ENCODE peak calls at places on chromosomes 1 and 21, in six cellular contexts. V is aorta, T is GM12865, M is GM12864, D is HT-29, Y is Right ventricle myocardium inferior. B is an unnamed sample.

GRCh38 chr21:44931137-44931500 is 8.7 kb upstream of the SLX9 start:
- DNase-seq in T (peak; percentile 86), V (peak; percentile 81), Y (peak; percentile 79), M (no peak), D (no peak), B (no peak)

GRCh38 chr1:26838474-26839338 is 12.2 kb downstream of the ZDHHC18 start:
- DNase-seq in T (peak; percentile 95), M (peak; percentile 68), D (no peak), Y (no peak), V (no peak), B (no peak)

GRCh38 chr1:182629674-182630073 is 25.5 kb upstream of the RGS16 start:
- DNase-seq in M (no peak), D (no peak), T (peak; percentile 61), V (no peak), Y (no peak), B (no peak)

GRCh38 chr1:54955359-54955758 is 25.1 kb upstream of the TMEM61 start:
- DNase-seq in T (no peak), D (peak; percentile 57), Y (no peak), V (no peak), M (no peak), B (no peak)

GRCh38 chr1:163315773-163316374 is 5.9 kb upstream of the NUF2 start:
- DNase-seq in M (no peak), V (no peak), D (peak; percentile 56), Y (no peak), T (peak; percentile 53), B (peak; percentile 73)

GRCh38 chr1:27074175-27074780 is 61.6 kb upstream of the TENT5B start:
- DNase-seq in T (no peak), D (no peak), Y (no peak), V (no peak), M (no peak), B (peak; percentile 39)

GRCh38 chr1:192709544-192709943 is 73.6 kb downstream of the RGS13 start:
- DNase-seq in V (no peak), D (no peak), T (no peak), M (no peak), Y (no peak), B (no peak)

GRCh38 chr1:224694969-224695368 is 78.9 kb downstream of the CNIH3 start:
- DNase-seq in M (no peak), D (no peak), V (no peak), T (no peak), Y (no peak), B (no peak)

GRCh38 chr1:39799770-39800470 is 11.3 kb upstream of the BMP8B start:
- DNase-seq in V (peak; percentile 88), Y (peak; percentile 76), T (peak; percentile 76), M (no peak), D (peak; percentile 81), B (peak; percentile 65)

GRCh38 chr1:63799324-63799723 is 25.5 kb downstream of the ROR1 start:
- DNase-seq in M (no peak), D (no peak), Y (no peak), V (no peak), T (no peak), B (no peak)

GRCh38 chr1:99955375-99955774 is 14.4 kb upstream of the SLC35A3 start:
- DNase-seq in T (no peak), D (no peak), M (no peak), V (no peak), Y (no peak), B (no peak)

GRCh38 chr1:84103197-84103992 is 40.7 kb upstream of the PRKACB start:
- DNase-seq in M (no peak), D (peak; percentile 64), T (peak; percentile 24), V (peak; percentile 64), Y (no peak), B (peak; percentile 72)

GRCh38 chr1:220956861-220957605 is 77.8 kb downstream of the HLX start:
- DNase-seq in D (no peak), Y (no peak), M (no peak), V (no peak), T (no peak), B (peak; percentile 26)

GRCh38 chr1:41023279-41023990 is 1.9 kb upstream of the SLFNL1 start:
- DNase-seq in T (no peak), M (no peak), Y (no peak), V (no peak), D (peak; percentile 30), B (no peak)

GRCh38 chr1:87246436-87246835 is 82.2 kb upstream of the LMO4 start:
- DNase-seq in M (no peak), T (no peak), V (no peak), D (no peak), Y (no peak), B (no peak)

GRCh38 chr1:101566883-101567538 is 330.2 kb downstream of the S1PR1 start:
- DNase-seq in T (no peak), V (no peak), M (no peak), D (no peak), Y (no peak), B (no peak)

GRCh38 chr1:203444077-203444683 is 31.4 kb upstream of the PRELP start:
- DNase-seq in D (no peak), V (no peak), Y (no peak), M (no peak), T (no peak), B (peak; percentile 63)

GRCh38 chr1:35278886-35279554 is 10.5 kb downstream of the ZMYM4 start:
- DNase-seq in Y (no peak), T (no peak), M (no peak), V (no peak), D (no peak), B (no peak)

GRCh38 chr1:43537423-43538142 is 6.9 kb downstream of the PTPRF start:
- DNase-seq in D (peak; percentile 62), Y (peak; percentile 39), T (no peak), M (no peak), V (peak; percentile 74), B (no peak)

GRCh38 chr1:58104960-58105359 is 441.6 kb downstream of the OMA1 start:
- DNase-seq in M (peak; percentile 26), T (peak; percentile 32), Y (no peak), D (no peak), V (no peak), B (no peak)

GRCh38 chr1:231951399-231951798 is 324.8 kb downstream of the DISC1 start:
- DNase-seq in Y (no peak), M (no peak), V (no peak), T (no peak), D (no peak), B (no peak)

GRCh38 chr1:17059391-17060128 is 5.7 kb upstream of the SDHB start:
- DNase-seq in M (no peak), D (peak; percentile 81), T (peak; percentile 83), Y (peak; percentile 85), V (peak; percentile 79), B (peak; percentile 86)

GRCh38 chr1:64962447-64962846 is 3.9 kb downstream of the JAK1 start:
- DNase-seq in V (no peak), Y (no peak), T (peak; percentile 65), M (no peak), D (no peak), B (no peak)

GRCh38 chr1:210605099-210605498 is 276.4 kb downstream of the HHAT start:
- DNase-seq in M (no peak), V (no peak), T (no peak), Y (no peak), D (no peak), B (no peak)

GRCh38 chr1:109350182-109350581 is 43.4 kb upstream of the MYBPHL start:
- DNase-seq in V (no peak), M (no peak), Y (no peak), T (no peak), D (no peak), B (no peak)

GRCh38 chr1:225812488-225813249 is 2.7 kb downstream of the EPHX1 start:
- DNase-seq in T (no peak), Y (no peak), M (no peak), V (no peak), D (no peak), B (no peak)

GRCh38 chr1:57157818-57158606 is 192.2 kb upstream of the C8B start:
- DNase-seq in V (no peak), M (no peak), Y (no peak), T (no peak), D (no peak), B (peak; percentile 8)

GRCh38 chr1:156245451-156246232 is 2.2 kb downstream of the PAQR6 start:
- DNase-seq in M (no peak), V (no peak), Y (peak; percentile 72), D (peak; percentile 38), T (peak; percentile 75), B (peak; percentile 43)

GRCh38 chr1:228037401-228038386 is 30.9 kb downstream of the WNT3A start:
- DNase-seq in Y (no peak), V (peak; percentile 68), M (no peak), D (no peak), T (peak; percentile 36), B (peak; percentile 66)

GRCh38 chr1:8113257-8114220 is 87.4 kb upstream of the ERRFI1 start:
- DNase-seq in M (no peak), V (no peak), D (no peak), T (no peak), Y (no peak), B (no peak)

GRCh38 chr1:1677718-1678580 is 14.6 kb downstream of the SLC35E2B start:
- DNase-seq in D (no peak), V (peak; percentile 52), M (peak; percentile 85), Y (no peak), T (peak; percentile 95), B (peak; percentile 8)

GRCh38 chr1:3690282-3691065 is 38.2 kb downstream of the TP73 start:
- DNase-seq in D (no peak), V (no peak), Y (no peak), M (no peak), T (no peak), B (no peak)

GRCh38 chr1:236639686-236640085 is 35.4 kb upstream of the HEATR1 start:
- DNase-seq in V (no peak), Y (no peak), M (no peak), T (no peak), D (no peak), B (no peak)

GRCh38 chr21:41932576-41933258 is 21.1 kb downstream of the C2CD2 start:
- DNase-seq in D (peak; percentile 55), Y (peak; percentile 82), V (no peak), T (no peak), M (no peak), B (peak; percentile 53)

GRCh38 chr1:88221396-88221795 is 462.7 kb upstream of the PKN2 start:
- DNase-seq in D (no peak), T (no peak), Y (no peak), M (no peak), V (no peak), B (no peak)

GRCh38 chr1:111270781-111271463 is 19.7 kb upstream of the CHIA start:
- DNase-seq in T (no peak), V (no peak), D (no peak), M (no peak), Y (no peak), B (no peak)

GRCh38 chr1:63537940-63538339 is 14.6 kb downstream of the EFCAB7 start:
- DNase-seq in Y (no peak), V (no peak), T (no peak), D (peak; percentile 22), M (no peak), B (peak; percentile 4)